ENCODE peak calls at places on chromosomes 3 and 15, in seven cellular contexts. W is HFF-Myc, M is choroid plexus epithelial cell, K is WTC11, Q is Calu3, P is left ventricle myocardium inferior, A is glutamatergic neuron. H is an unnamed sample.

GRCh38 chr3:196111939-196112386 is 30.1 kb upstream of the TFRC start:
- DNase-seq in A (no peak), M (no peak), P (no peak), K (no peak), W (no peak), Q (no peak), H (peak; percentile 56)

GRCh38 chr15:55694652-55695150 is 48.3 kb downstream of the PRTG start:
- DNase-seq in Q (peak; percentile 47), P (no peak), K (no peak), W (peak; percentile 40), A (no peak), M (peak; percentile 89), H (no peak)

GRCh38 chr15:80183886-80184285 is 31.1 kb downstream of the FAH start:
- DNase-seq in M (peak; percentile 56), A (peak; percentile 56), P (no peak), K (no peak), W (no peak), Q (no peak), H (no peak)

GRCh38 chr15:44735482-44736260 is 657 bp upstream of the TRIM69 start:
- DNase-seq in K (no peak), W (no peak), Q (no peak), P (peak; percentile 34), M (no peak), A (no peak), H (peak; percentile 82)

GRCh38 chr15:60973637-60974415 is 255.3 kb downstream of the RORA start:
- DNase-seq in P (no peak), Q (no peak), K (no peak), A (peak; percentile 35), W (no peak), M (peak; percentile 76), H (no peak)

GRCh38 chr15:27639595-27639994 is 459.5 kb downstream of the OCA2 start:
- DNase-seq in K (no peak), P (no peak), W (no peak), Q (no peak), A (no peak), M (no peak), H (no peak)

GRCh38 chr3:4976109-4976508 is 3.1 kb upstream of the BHLHE40 start:
- DNase-seq in K (peak; percentile 65), P (peak; percentile 40), M (peak; percentile 83), W (no peak), Q (peak; percentile 77), A (peak; percentile 52), H (peak; percentile 83)

GRCh38 chr3:123883656-123884257 is 375 bp downstream of the MYLK start:
- DNase-seq in Q (no peak), W (no peak), K (peak; percentile 56), M (peak; percentile 8), A (no peak), P (no peak), H (no peak)

GRCh38 chr3:122322095-122323075 is 2.7 kb upstream of the CSTA start:
- DNase-seq in A (no peak), K (no peak), Q (no peak), M (no peak), P (no peak), W (no peak), H (peak; percentile 68)

GRCh38 chr3:184748219-184749135 is 36.6 kb upstream of the MAGEF1 start:
- DNase-seq in W (no peak), A (no peak), P (no peak), M (peak; percentile 23), K (peak; percentile 51), Q (peak; percentile 60), H (peak; percentile 15)
- TF ChIP-seq CTCF in W (peak; percentile 35), A (peak; percentile 21), P (no peak), M (peak; percentile 54), K (peak; percentile 48), Q (peak; percentile 83), H (no peak)

GRCh38 chr3:31562525-31562924 is 29.8 kb downstream of the STT3B start:
- DNase-seq in W (no peak), Q (peak; percentile 64), M (no peak), A (no peak), K (peak; percentile 85), P (peak; percentile 12), H (peak; percentile 53)
- TF ChIP-seq CTCF in W (no peak), Q (no peak), M (no peak), A (no peak), K (no peak), P (no peak), H (no peak)

GRCh38 chr3:174857301-174857700 is 1.8 kb upstream of the NAALADL2 start:
- DNase-seq in M (no peak), K (no peak), P (no peak), Q (no peak), A (no peak), W (no peak), H (no peak)

GRCh38 chr3:174858353-174858752 is 781 bp upstream of the NAALADL2 start:
- DNase-seq in K (no peak), Q (peak; percentile 25), A (no peak), M (no peak), P (no peak), W (no peak), H (no peak)

GRCh38 chr3:174862101-174862500 is 3.0 kb downstream of the NAALADL2 start:
- DNase-seq in M (peak; percentile 41), K (peak; percentile 57), A (peak; percentile 19), Q (peak; percentile 80), W (no peak), P (no peak), H (no peak)

GRCh38 chr3:174859109-174859735 is at the start of gene NAALADL2:
- DNase-seq in P (no peak), K (no peak), M (no peak), A (no peak), Q (peak; percentile 67), W (no peak), H (no peak)

GRCh38 chr3:174859756-174860155 is 622 bp downstream of the NAALADL2 start:
- DNase-seq in Q (peak; percentile 39), P (no peak), A (no peak), M (no peak), K (no peak), W (no peak), H (no peak)
- TF ChIP-seq CTCF in Q (no peak), P (no peak), A (no peak), M (no peak), K (no peak), W (no peak), H (no peak)

GRCh38 chr3:72418856-72419255 is 429.4 kb downstream of the SHQ1 start:
- DNase-seq in A (no peak), K (no peak), M (no peak), P (no peak), W (no peak), Q (no peak), H (no peak)
- TF ChIP-seq CTCF in A (no peak), K (no peak), M (no peak), P (no peak), W (no peak), Q (no peak), H (no peak)

DNA sequence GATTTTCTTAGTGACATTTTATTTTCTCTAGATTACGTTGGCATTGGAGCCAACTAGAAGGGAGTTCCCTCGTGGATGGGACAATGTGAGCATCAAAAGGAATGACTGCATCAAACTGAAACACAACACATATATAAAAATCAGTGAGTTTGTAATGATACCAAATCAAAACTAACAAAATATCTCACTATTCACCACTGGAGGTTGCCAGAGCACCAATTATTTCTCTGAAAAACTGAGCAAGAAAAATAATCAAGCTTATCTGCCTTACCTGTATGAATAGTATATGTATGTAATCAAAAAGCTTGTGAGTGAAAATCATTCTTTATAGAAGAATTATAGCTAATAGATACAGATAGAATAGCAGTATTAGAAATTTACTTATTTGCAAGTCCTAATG is 46.8 kb upstream of the OTOL1 start:
- DNase-seq in Q (no peak), K (no peak), A (no peak), M (no peak), W (no peak), P (no peak), H (no peak)
- TF ChIP-seq CTCF in Q (peak; percentile 20), K (no peak), A (no peak), M (no peak), W (no peak), P (no peak), H (no peak)

H was measured in activated CD8-positive, alpha-beta T cell treated with anti-CD3 and anti-CD28 coated beads for 36 hours.